ENCODE peak calls at places on chromosomes 16 and 17, in four cellular contexts. F, W, S and P are unnamed samples.

GRCh38 chr17:38454528-38454927 is 26.3 kb downstream of the ARHGAP23 start:
- DNase-seq in F (no peak), W (no peak), S (no peak), P (no peak)

GRCh38 chr16:85399583-85400284 is 213.4 kb upstream of the GSE1 start:
- DNase-seq in F (no peak), W (no peak), S (peak), P (no peak)

GRCh38 chr17:65975878-65976277 is 216.1 kb downstream of the CEP112 start:
- DNase-seq in F (no peak), W (no peak), S (no peak), P (no peak)

GRCh38 chr17:58710948-58711552 is 18.6 kb downstream of the RAD51C start:
- DNase-seq in F (peak), W (no peak), S (no peak), P (peak)

GRCh38 chr16:4936181-4936990 is 562 bp downstream of the PPL start:
- DNase-seq in F (no peak), W (peak), S (no peak), P (no peak)

GRCh38 chr17:3814361-3814760 is 13.4 kb upstream of the ITGAE start:
- DNase-seq in F (no peak), W (no peak), S (no peak), P (no peak)

GRCh38 chr16:64983983-64984382 is 137.9 kb downstream of the CDH11 start:
- DNase-seq in F (peak), W (no peak), S (peak), P (peak)

GRCh38 chr17:67431210-67432015 is 54.3 kb downstream of the PITPNC1 start:
- DNase-seq in F (no peak), W (no peak), S (no peak), P (no peak)

GRCh38 chr17:29567362-29568330 is 809 bp upstream of the ABHD15 start:
- DNase-seq in F (no peak), W (peak), S (peak), P (peak)

GRCh38 chr17:32161506-32162365 is 19.4 kb downstream of the RHOT1 start:
- DNase-seq in F (no peak), W (no peak), S (no peak), P (no peak)

GRCh38 chr16:52191533-52192134 is 355.3 kb downstream of the TOX3 start:
- DNase-seq in F (peak), W (peak), S (peak), P (peak)

GRCh38 chr17:36863131-36863530 is 74.1 kb upstream of the LHX1 start:
- DNase-seq in F (no peak), W (no peak), S (no peak), P (no peak)

GRCh38 chr17:59840329-59840907 is 52.3 kb downstream of the TUBD1 start:
- DNase-seq in F (no peak), W (no peak), S (no peak), P (no peak)

GRCh38 chr17:62139141-62139540 is 74.1 kb upstream of the MED13 start:
- DNase-seq in F (no peak), W (no peak), S (no peak), P (no peak)
- TF ChIP-seq CTCF in F (no peak), W (no peak), S (no peak), P (no peak)

DNA sequence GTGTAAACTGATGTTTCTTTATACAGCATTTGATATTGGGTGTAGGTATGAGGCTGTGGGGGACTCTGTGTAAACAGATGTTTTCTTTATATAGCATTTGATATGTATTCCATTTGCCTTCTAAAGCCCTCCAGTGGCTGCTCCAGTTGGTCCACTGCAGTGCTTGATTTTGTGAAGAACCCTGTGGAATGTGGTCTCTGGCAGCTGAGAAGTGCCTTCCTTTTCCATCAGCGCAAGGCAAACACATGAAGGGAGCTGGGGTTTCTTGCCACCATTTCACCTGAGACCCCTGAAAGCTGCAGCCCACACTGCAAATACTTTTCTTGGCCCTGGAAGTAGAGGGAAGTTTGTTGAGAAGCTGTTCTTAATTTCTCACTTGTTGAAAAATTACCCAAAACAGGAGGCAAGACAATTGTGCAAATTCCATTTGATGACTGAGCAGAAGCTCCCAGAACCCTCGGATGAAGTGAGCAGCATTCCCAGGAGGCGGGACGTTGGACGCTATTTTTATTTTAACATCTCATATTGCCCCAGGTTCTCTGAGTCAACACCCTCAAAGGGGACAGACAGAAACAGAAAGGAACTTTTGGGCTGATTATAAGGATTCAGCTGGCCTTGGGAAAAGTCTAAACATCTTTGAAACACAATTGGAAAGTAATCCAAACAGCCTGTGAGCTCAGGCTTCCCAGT is 158.5 kb upstream of the RPH3AL start:
- DNase-seq in F (no peak), W (no peak), S (no peak), P (no peak)
- TF ChIP-seq CTCF in F (no peak), W (no peak), S (no peak), P (no peak)

GRCh38 chr16:50547340-50547865 is 793 bp upstream of the NKD1 start:
- DNase-seq in F (peak), W (peak), S (no peak), P (peak)
- TF ChIP-seq CTCF in F (peak), W (peak), S (no peak), P (peak)

GRCh38 chr17:49996495-49997255 is 1.7 kb upstream of the DLX3 start:
- DNase-seq in F (peak), W (peak), S (peak), P (peak)

GRCh38 chr17:49996121-49996494 is 1.1 kb upstream of the DLX3 start:
- DNase-seq in F (no peak), W (no peak), S (no peak), P (no peak)

GRCh38 chr17:49993423-49994037 is 1.5 kb downstream of the DLX3 start:
- DNase-seq in F (no peak), W (peak), S (peak), P (no peak)

GRCh38 chr17:49994085-49995054 is 654 bp downstream of the DLX3 start:
- DNase-seq in F (no peak), W (no peak), S (no peak), P (no peak)

GRCh38 chr17:49995055-49995738 is at the start of gene DLX3:
- DNase-seq in F (no peak), W (peak), S (peak), P (peak)
- TF ChIP-seq CTCF in F (no peak), W (no peak), S (no peak), P (no peak)